ENCODE peak calls at places on chromosomes 5 and 9, in seven cellular contexts. E, A, L, N, J, G and B are unnamed samples.

GRCh38 chr5:17012289-17012688 is 76.2 kb upstream of the MYO10 start:
- DNase-seq in E (no peak), L (peak), J (peak), G (no peak), A (no peak), N (no peak), B (peak)

GRCh38 chr5:89572696-89573095 is 689.7 kb upstream of the MEF2C start:
- DNase-seq in E (no peak), G (no peak), N (no peak), J (no peak), L (peak), A (no peak), B (no peak)

GRCh38 chr5:81303563-81303962 is 2.2 kb downstream of the ZCCHC9 start:
- DNase-seq in A (no peak), L (peak), G (no peak), J (no peak), E (no peak), N (no peak), B (peak)

GRCh38 chr9:134496413-134497282 is 145.0 kb upstream of the COL5A1 start:
- DNase-seq in A (no peak), J (no peak), N (no peak), G (no peak), E (no peak), L (peak), B (no peak)

GRCh38 chr9:18605763-18606162 is 131.8 kb downstream of the ADAMTSL1 start:
- DNase-seq in A (no peak), N (peak), E (peak), L (peak), J (no peak), G (no peak), B (no peak)

GRCh38 chr5:14581891-14582796 is 552 bp downstream of the OTULINL start:
- DNase-seq in J (peak), A (peak), L (peak), N (peak), E (peak), G (peak), B (no peak)

GRCh38 chr5:73373814-73374510 is 74.6 kb downstream of the FOXD1 start:
- DNase-seq in N (no peak), L (no peak), E (no peak), J (no peak), G (no peak), A (peak), B (no peak)

GRCh38 chr5:133848306-133848924 is 120.0 kb downstream of the C5orf15 start:
- DNase-seq in J (no peak), L (no peak), N (peak), G (no peak), E (no peak), A (peak), B (no peak)

GRCh38 chr5:108617467-108618435 is 129.9 kb upstream of the FER start:
- DNase-seq in E (no peak), N (no peak), G (no peak), A (no peak), L (no peak), J (no peak), B (no peak)

GRCh38 chr5:79119486-79119885 is 7.9 kb downstream of the BHMT start:
- DNase-seq in J (no peak), L (no peak), E (no peak), G (no peak), A (no peak), N (no peak), B (no peak)

GRCh38 chr9:22208846-22209585 is 199.9 kb upstream of the CDKN2B start:
- DNase-seq in J (peak), G (no peak), N (no peak), E (no peak), A (peak), L (no peak), B (no peak)

GRCh38 chr5:134314443-134314842 is 52.5 kb downstream of the CDKL3 start:
- DNase-seq in G (no peak), A (no peak), J (no peak), L (no peak), N (no peak), E (no peak), B (no peak)

GRCh38 chr5:169101966-169102365 is 199.0 kb downstream of the SLIT3 start:
- DNase-seq in E (no peak), J (no peak), A (no peak), N (no peak), G (no peak), L (no peak), B (no peak)

DNA sequence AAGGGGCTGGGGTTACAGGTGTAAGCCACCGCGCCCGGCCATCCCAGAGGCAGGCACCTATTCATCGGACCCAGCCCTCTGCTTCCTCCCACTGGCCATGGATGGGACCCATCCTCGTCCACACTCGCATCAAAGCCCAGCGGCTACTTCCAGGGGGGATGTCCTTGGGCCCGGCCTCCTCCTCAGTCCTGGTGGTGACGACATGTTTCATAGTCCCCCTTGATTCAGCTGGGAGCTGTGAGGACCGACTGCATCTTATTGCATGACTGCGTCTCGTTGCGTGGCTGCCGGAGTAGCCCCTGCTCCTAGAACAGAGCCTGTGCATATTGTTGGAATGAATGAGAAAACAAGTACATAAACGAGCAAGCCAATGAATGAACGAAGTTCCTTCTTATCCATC is 12.8 kb downstream of the NCS1 start:
- DNase-seq in G (no peak), J (no peak), L (no peak), N (no peak), A (no peak), E (no peak), B (no peak)
- H3K4me3 ChIP-seq in G (no peak), J (no peak), L (no peak), N (no peak), A (no peak), E (no peak), B (no peak)

GRCh38 chr9:136821333-136822031 is 13.7 kb downstream of the RABL6 start:
- DNase-seq in N (no peak), A (no peak), E (no peak), L (no peak), J (no peak), G (no peak), B (no peak)
- H3K4me3 ChIP-seq in N (peak), A (no peak), E (peak), L (peak), J (no peak), G (no peak), B (no peak)

GRCh38 chr9:98708933-98709911 is at the start of gene GABBR2:
- DNase-seq in J (peak), N (no peak), E (no peak), G (no peak), L (no peak), A (no peak), B (no peak)

GRCh38 chr9:98712987-98713386 is 4.3 kb upstream of the GABBR2 start:
- DNase-seq in L (no peak), J (no peak), G (no peak), E (no peak), A (no peak), N (no peak), B (no peak)

GRCh38 chr9:98708103-98708932 is 417 bp downstream of the GABBR2 start:
- DNase-seq in L (no peak), J (peak), N (no peak), A (no peak), E (no peak), G (no peak), B (no peak)

GRCh38 chr9:98707158-98708102 is 1.3 kb downstream of the GABBR2 start:
- DNase-seq in N (peak), E (peak), A (no peak), L (peak), G (peak), J (peak), B (peak)

DNA sequence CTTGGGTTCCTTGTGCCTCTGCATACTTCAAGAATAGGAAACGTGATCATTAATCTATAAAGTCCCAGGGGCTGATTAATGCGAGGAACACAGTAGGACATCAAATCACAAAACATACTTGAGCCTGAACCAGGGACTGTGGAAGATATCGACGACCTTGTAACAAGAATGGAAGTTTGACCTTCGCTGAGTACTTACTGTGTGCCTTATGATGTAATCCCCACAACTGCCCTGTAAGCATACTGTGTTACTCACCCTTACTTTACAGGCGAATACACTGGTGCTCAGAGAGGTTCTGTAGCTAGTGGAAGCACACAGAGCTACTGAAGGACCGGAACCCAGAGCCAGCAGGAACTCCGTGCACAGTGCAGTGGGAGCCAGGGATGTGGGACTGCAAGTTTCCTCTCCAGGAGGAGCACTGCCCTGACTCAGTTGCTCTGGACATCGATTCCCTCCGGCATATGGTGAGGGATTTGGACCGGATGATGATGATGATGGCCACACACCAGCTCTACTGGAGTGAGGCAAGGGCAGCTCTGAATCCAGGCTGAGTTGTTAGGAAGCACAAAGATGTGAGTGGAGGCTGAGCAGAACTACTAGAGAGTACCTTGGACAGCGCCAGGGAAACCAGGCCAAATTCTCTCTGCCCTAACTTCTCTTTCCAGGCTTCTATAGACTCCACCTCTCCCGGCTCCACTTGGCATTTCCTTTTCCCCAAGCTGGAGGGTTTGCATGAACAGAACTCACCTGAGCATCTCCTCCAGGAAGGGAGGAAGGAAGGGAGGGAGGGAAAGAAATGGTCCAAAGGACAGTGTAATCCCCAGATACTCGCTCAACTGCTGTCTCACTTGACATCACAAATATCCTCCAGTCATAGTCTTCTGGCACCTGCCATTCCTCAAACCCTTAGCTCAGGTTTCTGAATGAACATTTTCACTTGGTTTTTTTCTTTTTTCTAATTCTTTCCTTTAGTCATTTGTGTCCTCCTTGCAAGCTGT is 1.5 kb upstream of the GABBR2 start:
- DNase-seq in A (peak), J (peak), L (peak), E (no peak), G (no peak), N (no peak), B (no peak)
- H3K4me3 ChIP-seq in A (no peak), J (no peak), L (no peak), E (peak), G (no peak), N (no peak), B (no peak)

DNA sequence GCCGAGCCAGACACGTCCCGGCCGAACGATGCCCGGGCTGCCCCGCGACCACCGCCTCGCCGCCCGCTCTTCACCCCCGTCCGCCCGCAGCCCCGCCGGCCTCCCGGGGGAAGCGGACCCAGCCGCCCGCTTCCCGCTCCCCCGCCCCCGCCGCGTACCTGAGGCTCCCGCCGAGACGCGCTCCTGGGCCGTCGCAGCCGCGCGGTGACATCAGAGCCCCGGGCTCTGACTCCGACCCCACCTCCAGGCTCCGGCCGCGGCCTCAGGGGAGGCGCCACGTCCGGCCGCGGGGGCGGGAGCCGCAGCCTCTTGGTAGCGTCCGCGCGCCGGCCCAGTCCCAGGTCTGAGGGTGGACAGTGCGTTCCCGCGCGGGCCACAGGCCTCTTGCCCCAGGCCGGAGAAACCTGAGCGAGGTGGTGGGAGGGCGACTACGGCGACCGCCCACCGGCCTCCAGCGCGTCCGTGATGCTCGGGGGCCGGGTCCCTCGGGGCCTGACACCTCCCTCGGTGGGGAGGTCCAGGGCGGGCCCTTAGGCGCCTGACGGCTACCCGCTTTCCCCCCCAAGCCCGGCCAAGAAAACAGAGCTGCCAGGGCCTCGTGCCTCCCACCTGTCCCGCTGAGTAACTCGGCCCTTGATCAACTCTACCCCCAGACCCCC is at the start of gene SHROOM1:
- DNase-seq in L (no peak), E (peak), J (peak), G (no peak), N (peak), A (no peak), B (peak)
- H3K4me3 ChIP-seq in L (peak), E (peak), J (peak), G (peak), N (peak), A (peak), B (peak)